ENCODE peak calls at places on chromosome 20, in eight cellular contexts. N is brain microvascular endothelial cell, C is AG04449, A is cardiac muscle cell, S is IMR-90, B is tibial artery, Z is sigmoid colon, H is GM23338. D is an unnamed sample.

GRCh38 chr20:4711511-4711910 is 10.2 kb upstream of the PRND start:
- DNase-seq in N (no peak), B (no peak), A (no peak), Z (no peak), S (no peak), H (no peak), C (no peak), D (no peak)

GRCh38 chr20:48338717-48339116 is 489.1 kb downstream of the PREX1 start:
- DNase-seq in H (no peak), B (no peak), N (peak; percentile 36), A (peak; percentile 81), S (peak; percentile 73), Z (no peak), C (peak; percentile 49), D (no peak)

GRCh38 chr20:55139173-55139765 is 663.9 kb downstream of the DOK5 start:
- DNase-seq in B (no peak), N (no peak), S (no peak), A (no peak), Z (no peak), H (no peak), C (no peak), D (no peak)

GRCh38 chr20:41183831-41184230 is 46.5 kb downstream of the PLCG1 start:
- DNase-seq in S (no peak), B (no peak), N (no peak), A (no peak), C (no peak), H (no peak), Z (no peak), D (no peak)

GRCh38 chr20:7966176-7966575 is 25.9 kb upstream of the HAO1 start:
- DNase-seq in N (no peak), S (no peak), Z (no peak), B (no peak), C (no peak), H (no peak), A (no peak), D (no peak)

GRCh38 chr20:32527447-32528055 is 57.6 kb downstream of the NOL4L start:
- DNase-seq in S (no peak), B (no peak), A (no peak), Z (no peak), H (no peak), N (no peak), C (no peak), D (no peak)

GRCh38 chr20:36745234-36745926 is 510 bp downstream of the NDRG3 start:
- DNase-seq in Z (peak; percentile 68), B (peak; percentile 65), N (peak; percentile 0), C (no peak), S (no peak), H (peak; percentile 60), A (peak; percentile 8), D (no peak)

GRCh38 chr20:7090753-7091310 is 323.3 kb downstream of the BMP2 start:
- DNase-seq in A (no peak), B (no peak), N (no peak), C (no peak), Z (no peak), H (peak; percentile 6), S (no peak), D (no peak)

GRCh38 chr20:52001999-52002666 is 189.4 kb downstream of the ZFP64 start:
- DNase-seq in B (no peak), A (peak; percentile 27), S (peak; percentile 30), H (peak; percentile 51), Z (no peak), N (peak; percentile 16), C (no peak), D (no peak)

GRCh38 chr20:40958598-40958997 is 70.0 kb upstream of the TOP1 start:
- DNase-seq in B (peak; percentile 29), S (no peak), H (no peak), Z (peak; percentile 25), C (no peak), N (no peak), A (no peak), D (no peak)

GRCh38 chr20:33209789-33210188 is 7.4 kb upstream of the BPIFA3 start:
- DNase-seq in B (peak; percentile 61), H (peak; percentile 93), S (peak; percentile 52), N (peak; percentile 11), A (peak; percentile 75), Z (no peak), C (no peak), D (peak; percentile 15)

GRCh38 chr20:44834693-44835092 is 24.3 kb upstream of the RIMS4 start:
- DNase-seq in N (no peak), B (no peak), H (no peak), Z (no peak), A (no peak), C (no peak), S (no peak), D (no peak)

GRCh38 chr20:5127204-5127858 is 523 bp downstream of the CDS2 start:
- DNase-seq in A (peak; percentile 41), S (peak; percentile 56), B (peak; percentile 78), N (no peak), Z (peak; percentile 80), H (peak; percentile 74), C (no peak), D (no peak)

GRCh38 chr20:19397676-19398075 is 185.2 kb downstream of the SLC24A3 start:
- DNase-seq in H (peak; percentile 17), Z (no peak), S (no peak), C (no peak), N (no peak), B (no peak), A (no peak), D (no peak)

DNA sequence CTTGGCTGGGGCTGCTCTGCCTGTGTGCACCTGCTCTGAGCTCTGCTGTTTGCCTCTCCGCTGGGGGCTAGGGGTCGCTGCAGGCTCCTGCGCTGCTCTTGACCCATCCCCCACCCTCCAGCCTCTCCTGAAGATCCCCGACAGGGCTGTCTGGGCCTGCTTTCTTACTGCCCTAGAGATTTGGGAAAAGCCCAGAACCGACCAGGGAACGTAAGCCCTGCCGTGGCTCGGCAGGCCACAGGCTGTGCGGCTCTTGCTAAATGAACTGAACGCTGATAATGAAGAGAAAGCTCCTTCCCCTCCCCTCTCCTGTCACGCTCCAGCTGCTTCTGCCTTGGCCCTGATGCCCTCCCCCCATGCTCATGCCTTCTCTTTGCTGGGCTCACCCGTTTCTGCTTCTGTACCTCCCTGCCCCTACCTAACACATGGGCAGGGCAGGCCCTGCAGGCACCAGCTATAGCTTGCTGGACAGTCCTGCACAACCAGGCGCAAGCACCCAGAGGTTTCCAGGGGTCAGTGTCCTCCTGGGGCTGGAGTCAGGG is 32.0 kb upstream of the PCMTD2 start:
- DNase-seq in B (no peak), A (peak; percentile 37), S (peak; percentile 46), Z (no peak), H (peak; percentile 92), N (no peak), C (no peak), D (no peak)
- TF ChIP-seq CTCF in B (no peak), A (peak; percentile 40), S (peak; percentile 47), Z (no peak), H (peak; percentile 84), N (peak; percentile 66), C (peak; percentile 59), D (peak; percentile 72)

DNA sequence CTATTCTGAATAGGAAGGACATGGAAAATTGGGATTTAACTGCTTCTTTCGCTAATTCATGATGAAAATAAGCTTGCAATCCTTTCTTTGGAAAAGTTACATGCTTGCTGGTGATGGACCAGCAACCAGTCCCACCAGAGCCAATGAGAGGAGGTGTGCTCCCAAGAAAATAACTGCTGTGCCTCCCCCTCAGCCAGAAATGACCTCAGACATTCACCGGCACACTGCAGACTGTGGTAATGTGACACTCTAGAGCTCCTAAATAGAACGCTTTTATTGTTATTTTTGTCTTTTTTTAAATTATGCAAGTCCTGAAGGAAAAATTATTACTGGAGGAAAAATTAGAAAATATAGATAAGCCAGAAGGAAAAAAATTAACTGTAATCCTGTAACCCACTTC is 2.6 kb downstream of the PYGB start:
- DNase-seq in H (no peak), C (no peak), S (peak; percentile 18), B (peak; percentile 48), N (no peak), Z (no peak), A (no peak), D (no peak)
- H3K4me3 ChIP-seq in H (no peak overlapping the region), C (no peak overlapping the region), S (no peak overlapping the region), B (peak overlapping the region; percentile 81), N (peak overlapping the region; percentile 72), Z (peak overlapping the region; percentile 87), A (peak overlapping the region; percentile 63), D (no peak overlapping the region)

GRCh38 chr20:57268399-57269076 is 2.1 kb upstream of the BMP7 start:
- DNase-seq in Z (no peak), N (no peak), A (no peak), H (no peak), S (no peak), B (no peak), C (no peak), D (no peak)

GRCh38 chr20:57272883-57273282 is 6.4 kb upstream of the BMP7 start:
- DNase-seq in H (no peak), A (no peak), B (no peak), S (no peak), Z (no peak), C (no peak), N (no peak), D (no peak)

GRCh38 chr20:57267158-57267821 is 849 bp upstream of the BMP7 start:
- DNase-seq in Z (no peak), A (no peak), H (no peak), C (no peak), B (no peak), N (no peak), S (no peak), D (no peak)

GRCh38 chr20:57269148-57269984 is 2.9 kb upstream of the BMP7 start:
- DNase-seq in N (no peak), S (no peak), C (no peak), B (no peak), A (no peak), Z (no peak), H (peak; percentile 43), D (no peak)

DNA sequence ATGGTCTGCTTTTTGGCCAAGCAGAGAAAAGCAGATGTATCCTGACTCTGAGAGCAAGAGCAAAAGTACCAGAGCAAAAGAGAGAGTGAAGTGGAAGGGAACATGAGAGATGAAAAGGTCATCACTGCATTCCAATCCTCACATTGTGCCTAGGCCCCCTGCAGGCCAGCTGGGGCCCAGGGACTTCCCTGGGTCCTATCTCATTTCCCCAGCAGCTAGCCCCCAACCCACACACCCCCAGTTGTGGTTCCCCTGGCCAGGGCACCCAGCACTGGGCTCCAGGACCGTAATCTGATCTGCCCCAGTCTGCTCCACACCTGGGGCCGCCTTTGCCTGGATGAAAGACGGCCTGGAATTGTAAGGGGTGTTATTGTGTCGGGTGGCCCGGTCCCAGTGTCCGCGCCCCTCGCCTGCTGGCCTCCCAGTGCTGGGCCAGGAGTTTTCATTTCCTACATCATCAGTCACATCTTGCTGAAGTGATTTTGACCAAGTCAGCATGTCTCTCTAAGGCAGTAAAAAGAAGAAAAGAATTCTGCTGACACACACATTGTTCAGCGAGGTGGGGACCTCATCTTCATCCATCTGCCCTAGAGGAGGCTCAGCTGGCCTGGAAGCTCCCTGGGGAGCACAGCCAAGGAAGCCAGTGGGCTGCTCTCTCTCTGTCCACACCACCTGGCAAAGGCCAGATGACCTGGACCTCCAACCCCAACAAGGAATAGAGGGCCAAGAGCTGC is 3.9 kb upstream of the BMP7 start:
- DNase-seq in A (no peak), H (peak; percentile 47), B (no peak), Z (no peak), S (no peak), C (no peak), N (no peak), D (no peak)
- TF ChIP-seq CTCF in A (no peak), H (peak; percentile 32), B (no peak), Z (no peak), S (no peak), C (no peak), N (no peak), D (no peak)

DNA sequence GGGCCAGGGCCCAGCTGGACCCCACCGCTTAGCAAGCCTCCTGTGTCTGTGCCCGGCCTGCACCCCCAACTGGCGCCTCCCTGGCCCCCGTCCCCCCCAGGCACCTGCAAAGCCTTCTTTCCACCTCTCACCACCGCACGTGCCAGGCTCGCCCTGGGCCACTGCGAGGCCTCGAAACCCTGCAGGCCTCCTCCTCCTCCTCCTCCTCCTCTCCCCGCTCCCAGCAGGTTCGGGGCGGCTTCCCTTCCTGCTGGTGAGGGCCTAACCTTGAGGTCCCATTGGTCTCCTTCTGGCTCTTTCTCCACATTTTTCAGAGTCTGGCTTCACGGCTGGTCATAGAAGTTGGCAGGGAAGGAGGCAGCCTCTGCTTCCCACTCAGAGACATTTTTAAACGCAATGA is 76.8 kb upstream of the GATA5 start:
- DNase-seq in N (no peak), S (no peak), B (no peak), H (no peak), Z (no peak), C (no peak), A (no peak), D (no peak)
- H3K4me3 ChIP-seq in N (no peak overlapping the region), S (no peak overlapping the region), B (no peak overlapping the region), H (no peak overlapping the region), Z (peak overlapping the region; percentile 76), C (no peak overlapping the region), A (peak overlapping the region; percentile 96), D (no peak overlapping the region)

D was measured in retinal pigment epithelial cell.